ENCODE peak calls at places on chromosome 10, in four cellular contexts. One of them, this sample, is unnamed. For H3K4me1, the result is how much of the 10 kb centered on the place peaks cover.

GRCh38 chr10:23081891-23082290 is 13.5 kb upstream of the MSRB2 start:
- DNase-seq in ovary: no peak
- DNase-seq in psoas muscle: no peak
- DNase-seq in mucosa of descending colon: no peak
- DNase-seq in this sample: no peak

GRCh38 chr10:33046792-33047191 is 88.8 kb upstream of the ITGB1 start:
- DNase-seq in mucosa of descending colon: no peak
- DNase-seq in ovary: no peak
- DNase-seq in psoas muscle: no peak
- DNase-seq in this sample: no peak

GRCh38 chr10:6713716-6714115 is 133.6 kb upstream of the PRKCQ start:
- DNase-seq in ovary: no peak
- DNase-seq in psoas muscle: no peak
- DNase-seq in mucosa of descending colon: no peak
- DNase-seq in this sample: no peak

GRCh38 chr10:15113766-15114165 is 16.6 kb downstream of the RPP38 start:
- DNase-seq in mucosa of descending colon: no peak
- DNase-seq in ovary: no peak
- DNase-seq in psoas muscle: no peak
- DNase-seq in this sample: no peak

GRCh38 chr10:46530249-46531186 is 25.9 kb downstream of the GPRIN2 start:
- DNase-seq in ovary: peak
- DNase-seq in mucosa of descending colon: no peak
- DNase-seq in psoas muscle: peak
- DNase-seq in this sample: no peak

GRCh38 chr10:132446195-132446581 is 49.2 kb downstream of the PWWP2B start:
- DNase-seq in ovary: no peak
- DNase-seq in mucosa of descending colon: no peak
- DNase-seq in psoas muscle: no peak
- DNase-seq in this sample: no peak

GRCh38 chr10:1398626-1399410 is 338.5 kb downstream of the ADARB2 start:
- DNase-seq in mucosa of descending colon: no peak
- DNase-seq in psoas muscle: no peak
- DNase-seq in ovary: no peak
- DNase-seq in this sample: no peak

GRCh38 chr10:98078774-98079173 is 48.4 kb upstream of the CRTAC1 start:
- DNase-seq in psoas muscle: no peak
- DNase-seq in mucosa of descending colon: no peak
- DNase-seq in ovary: no peak
- DNase-seq in this sample: no peak

GRCh38 chr10:28875535-28876208 is 198.4 kb downstream of the BAMBI start:
- DNase-seq in psoas muscle: no peak
- DNase-seq in ovary: no peak
- DNase-seq in mucosa of descending colon: no peak
- DNase-seq in this sample: no peak

GRCh38 chr10:126749030-126749655 is 78.7 kb upstream of the C10orf90 start:
- DNase-seq in psoas muscle: peak
- DNase-seq in mucosa of descending colon: peak
- DNase-seq in ovary: peak
- DNase-seq in this sample: peak

GRCh38 chr10:33661580-33662269 is 327.3 kb upstream of the NRP1 start:
- DNase-seq in psoas muscle: peak
- DNase-seq in mucosa of descending colon: peak
- DNase-seq in ovary: peak
- DNase-seq in this sample: peak

GRCh38 chr10:119401671-119402395 is 140.7 kb downstream of the RGS10 start:
- DNase-seq in ovary: peak
- DNase-seq in mucosa of descending colon: no peak
- DNase-seq in psoas muscle: peak
- DNase-seq in this sample: no peak

GRCh38 chr10:86363833-86364511 is 2.6 kb downstream of the GRID1 start:
- DNase-seq in ovary: peak
- DNase-seq in psoas muscle: peak
- DNase-seq in mucosa of descending colon: no peak
- DNase-seq in this sample: peak
- TF ChIP-seq CTCF in ovary: no peak
- TF ChIP-seq CTCF in psoas muscle: no peak
- TF ChIP-seq CTCF in mucosa of descending colon: no peak
- TF ChIP-seq CTCF in this sample: no peak

GRCh38 chr10:114183563-114183962 is 4.4 kb downstream of the TDRD1 start:
- DNase-seq in ovary: no peak
- DNase-seq in psoas muscle: no peak
- DNase-seq in mucosa of descending colon: no peak
- DNase-seq in this sample: no peak

GRCh38 chr10:114188001-114188400 is 8.8 kb downstream of the TDRD1 start:
- DNase-seq in ovary: no peak
- DNase-seq in mucosa of descending colon: no peak
- DNase-seq in psoas muscle: no peak
- DNase-seq in this sample: no peak

GRCh38 chr10:114189700-114190099 is 10.5 kb downstream of the TDRD1 start:
- DNase-seq in psoas muscle: no peak
- DNase-seq in ovary: no peak
- DNase-seq in mucosa of descending colon: no peak
- DNase-seq in this sample: no peak

GRCh38 chr10:114184276-114184675 is 5.1 kb downstream of the TDRD1 start:
- DNase-seq in mucosa of descending colon: no peak
- DNase-seq in psoas muscle: no peak
- DNase-seq in ovary: no peak
- DNase-seq in this sample: no peak

GRCh38 chr10:114188876-114189275 is 9.7 kb downstream of the TDRD1 start:
- DNase-seq in psoas muscle: no peak
- DNase-seq in mucosa of descending colon: no peak
- DNase-seq in ovary: no peak
- DNase-seq in this sample: no peak
- H3K4me1 ChIP-seq in psoas muscle: under half
- H3K4me1 ChIP-seq in mucosa of descending colon: under half
- H3K4me1 ChIP-seq in ovary: under half
- H3K4me1 ChIP-seq in this sample: under half

DNA sequence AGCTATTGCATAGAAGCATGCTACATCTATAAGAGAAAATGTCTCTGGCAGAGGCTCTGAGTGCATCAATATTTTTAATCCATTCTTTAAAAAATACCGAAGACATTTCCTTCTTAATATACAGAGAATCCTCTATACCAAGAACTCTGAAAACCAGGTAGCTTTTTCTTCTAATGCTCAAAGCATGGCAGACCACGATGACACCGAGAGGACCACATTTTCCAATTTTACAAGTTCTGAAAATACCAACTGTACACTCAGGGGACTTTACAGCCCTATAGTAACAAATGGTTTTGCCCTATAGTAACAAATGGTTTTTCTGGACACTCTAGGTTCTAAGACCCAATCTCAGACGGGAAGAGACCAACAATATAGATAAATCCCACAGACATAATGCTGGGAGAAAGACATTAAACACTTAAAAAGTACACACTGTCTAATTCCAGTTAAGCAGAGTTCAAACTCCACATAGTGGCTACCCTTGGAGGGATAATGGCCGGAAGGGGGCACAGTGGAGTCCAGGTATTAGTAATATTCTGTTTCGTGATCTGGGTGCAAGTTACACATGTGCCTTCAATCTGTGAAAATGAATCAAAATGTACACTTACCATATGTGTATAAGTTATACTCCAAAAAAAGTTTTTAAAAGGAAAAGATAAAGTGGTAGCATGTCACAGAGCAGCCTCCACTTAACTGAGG is 26.2 kb downstream of the CCDC6 start:
- DNase-seq in psoas muscle: no peak
- DNase-seq in ovary: no peak
- DNase-seq in mucosa of descending colon: no peak
- DNase-seq in this sample: no peak
- TF ChIP-seq CTCF in psoas muscle: no peak
- TF ChIP-seq CTCF in ovary: no peak
- TF ChIP-seq CTCF in mucosa of descending colon: no peak
- TF ChIP-seq CTCF in this sample: no peak

GRCh38 chr10:60291354-60291930 is 98.2 kb downstream of the ANK3 start:
- DNase-seq in mucosa of descending colon: no peak
- DNase-seq in psoas muscle: no peak
- DNase-seq in ovary: no peak
- DNase-seq in this sample: no peak
- H3K4me1 ChIP-seq in mucosa of descending colon: under half
- H3K4me1 ChIP-seq in psoas muscle: under half
- H3K4me1 ChIP-seq in ovary: under half
- H3K4me1 ChIP-seq in this sample: under half

GRCh38 chr10:9038146-9038714 is 983.7 kb downstream of the GATA3 start:
- DNase-seq in ovary: no peak
- DNase-seq in psoas muscle: no peak
- DNase-seq in mucosa of descending colon: no peak
- DNase-seq in this sample: no peak

GRCh38 chr10:9036711-9037204 is 982.3 kb downstream of the GATA3 start:
- DNase-seq in mucosa of descending colon: no peak
- DNase-seq in ovary: no peak
- DNase-seq in psoas muscle: no peak
- DNase-seq in this sample: no peak

DNA sequence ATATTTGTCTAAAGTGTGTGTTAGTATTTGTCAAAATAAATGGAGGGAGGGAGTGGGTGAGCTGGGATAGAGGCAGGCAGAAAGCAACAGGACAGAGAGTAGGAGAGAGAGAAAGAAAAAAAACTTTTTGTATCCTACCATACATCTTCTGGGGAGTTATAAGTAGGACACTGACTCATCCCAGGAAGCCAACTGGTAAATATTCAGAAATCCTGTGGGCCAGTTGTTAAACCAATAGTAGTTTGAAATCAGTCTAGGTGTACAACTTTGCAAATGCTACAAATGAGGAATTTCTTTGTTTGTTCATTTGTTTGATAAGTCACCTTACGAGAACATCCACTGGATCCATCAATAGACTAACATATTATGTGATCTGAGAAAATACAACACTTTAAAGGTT is 980.9 kb downstream of the GATA3 start:
- DNase-seq in ovary: no peak
- DNase-seq in psoas muscle: no peak
- DNase-seq in mucosa of descending colon: no peak
- DNase-seq in this sample: no peak
- TF ChIP-seq CTCF in ovary: no peak
- TF ChIP-seq CTCF in psoas muscle: no peak
- TF ChIP-seq CTCF in mucosa of descending colon: no peak
- TF ChIP-seq CTCF in this sample: no peak

This sample was measured in pancreas.